ENCODE peak calls at places on chromosomes 6 and 20, in six cellular contexts. One of them, this sample, is unnamed.

GRCh38 chr6:26249959-26250805 is 114.8 kb upstream of the BTN3A2 start:
- DNase-seq in dermis blood vessel endothelial cell: peak; percentile 87
- DNase-seq in NCI-H1092 treated with DMSO at 0.1 percent for 48 hours: peak; percentile 89
- DNase-seq in pulmonary artery endothelial cell: no peak
- DNase-seq in progenitor cell of endocrine pancreas: peak; percentile 50
- DNase-seq in glutamatergic neuron: peak; percentile 63
- DNase-seq in this sample: peak; percentile 97

GRCh38 chr6:105609375-105609991 is 206.6 kb upstream of the PREP start:
- DNase-seq in dermis blood vessel endothelial cell: peak; percentile 72
- DNase-seq in NCI-H1092 treated with DMSO at 0.1 percent for 48 hours: no peak
- DNase-seq in pulmonary artery endothelial cell: peak; percentile 32
- DNase-seq in progenitor cell of endocrine pancreas: no peak
- DNase-seq in glutamatergic neuron: no peak
- DNase-seq in this sample: no peak

GRCh38 chr6:44227138-44227770 is 3.9 kb downstream of the SLC29A1 start:
- DNase-seq in dermis blood vessel endothelial cell: no peak
- DNase-seq in NCI-H1092 treated with DMSO at 0.1 percent for 48 hours: no peak
- DNase-seq in pulmonary artery endothelial cell: no peak
- DNase-seq in progenitor cell of endocrine pancreas: no peak
- DNase-seq in glutamatergic neuron: no peak
- DNase-seq in this sample: peak; percentile 48

GRCh38 chr6:20486641-20487040 is 47.6 kb upstream of the CDKAL1 start:
- DNase-seq in dermis blood vessel endothelial cell: no peak
- DNase-seq in NCI-H1092 treated with DMSO at 0.1 percent for 48 hours: no peak
- DNase-seq in pulmonary artery endothelial cell: no peak
- DNase-seq in progenitor cell of endocrine pancreas: no peak
- DNase-seq in glutamatergic neuron: no peak
- DNase-seq in this sample: no peak

GRCh38 chr6:30543824-30544223 is 12.5 kb downstream of the GNL1 start:
- DNase-seq in dermis blood vessel endothelial cell: no peak
- DNase-seq in NCI-H1092 treated with DMSO at 0.1 percent for 48 hours: no peak
- DNase-seq in pulmonary artery endothelial cell: no peak
- DNase-seq in progenitor cell of endocrine pancreas: no peak
- DNase-seq in glutamatergic neuron: no peak
- DNase-seq in this sample: no peak

GRCh38 chr6:101544286-101544685 is 150.8 kb downstream of the GRIK2 start:
- DNase-seq in dermis blood vessel endothelial cell: no peak
- DNase-seq in NCI-H1092 treated with DMSO at 0.1 percent for 48 hours: no peak
- DNase-seq in pulmonary artery endothelial cell: no peak
- DNase-seq in progenitor cell of endocrine pancreas: no peak
- DNase-seq in glutamatergic neuron: no peak
- DNase-seq in this sample: peak; percentile 60

GRCh38 chr6:106145741-106146227 is 59.6 kb downstream of the PRDM1 start:
- DNase-seq in dermis blood vessel endothelial cell: no peak
- DNase-seq in NCI-H1092 treated with DMSO at 0.1 percent for 48 hours: no peak
- DNase-seq in pulmonary artery endothelial cell: no peak
- DNase-seq in progenitor cell of endocrine pancreas: no peak
- DNase-seq in glutamatergic neuron: no peak
- DNase-seq in this sample: peak; percentile 53

GRCh38 chr6:159742165-159742564 is 14.9 kb downstream of the WTAP start:
- DNase-seq in dermis blood vessel endothelial cell: no peak
- DNase-seq in NCI-H1092 treated with DMSO at 0.1 percent for 48 hours: no peak
- DNase-seq in pulmonary artery endothelial cell: no peak
- DNase-seq in progenitor cell of endocrine pancreas: no peak
- DNase-seq in glutamatergic neuron: no peak
- DNase-seq in this sample: no peak

GRCh38 chr6:42454428-42454791 is 2.7 kb upstream of the TRERF1 start:
- DNase-seq in dermis blood vessel endothelial cell: no peak
- DNase-seq in NCI-H1092 treated with DMSO at 0.1 percent for 48 hours: no peak
- DNase-seq in pulmonary artery endothelial cell: no peak
- DNase-seq in progenitor cell of endocrine pancreas: peak; percentile 24
- DNase-seq in glutamatergic neuron: peak; percentile 66
- DNase-seq in this sample: peak; percentile 66

GRCh38 chr6:138691595-138692057 is 81.9 kb upstream of the CCDC28A start:
- DNase-seq in dermis blood vessel endothelial cell: peak; percentile 72
- DNase-seq in NCI-H1092 treated with DMSO at 0.1 percent for 48 hours: peak; percentile 18
- DNase-seq in pulmonary artery endothelial cell: no peak
- DNase-seq in progenitor cell of endocrine pancreas: no peak
- DNase-seq in glutamatergic neuron: no peak
- DNase-seq in this sample: peak; percentile 81

GRCh38 chr6:165616116-165616515 is 46.9 kb downstream of the PDE10A start:
- DNase-seq in dermis blood vessel endothelial cell: peak; percentile 28
- DNase-seq in NCI-H1092 treated with DMSO at 0.1 percent for 48 hours: no peak
- DNase-seq in pulmonary artery endothelial cell: no peak
- DNase-seq in progenitor cell of endocrine pancreas: no peak
- DNase-seq in glutamatergic neuron: no peak
- DNase-seq in this sample: no peak

GRCh38 chr6:133503330-133503729 is 262.2 kb downstream of the EYA4 start:
- DNase-seq in dermis blood vessel endothelial cell: no peak
- DNase-seq in NCI-H1092 treated with DMSO at 0.1 percent for 48 hours: no peak
- DNase-seq in pulmonary artery endothelial cell: no peak
- DNase-seq in progenitor cell of endocrine pancreas: no peak
- DNase-seq in glutamatergic neuron: no peak
- DNase-seq in this sample: no peak

GRCh38 chr20:278607-279571 is 11.7 kb downstream of the C20orf96 start:
- DNase-seq in dermis blood vessel endothelial cell: peak; percentile 67
- DNase-seq in NCI-H1092 treated with DMSO at 0.1 percent for 48 hours: no peak
- DNase-seq in pulmonary artery endothelial cell: no peak
- DNase-seq in progenitor cell of endocrine pancreas: no peak
- DNase-seq in glutamatergic neuron: peak; percentile 61
- DNase-seq in this sample: no peak

This sample was measured in NCI-H69.